ENCODE peak calls at places on chromosomes 4 and X, in seven cellular contexts. J is IMR-90, Q is breast epithelium, U is dorsolateral prefrontal cortex, B is body of pancreas, Y is thyroid gland, O is tibial artery. V is an unnamed sample.

GRCh38 chr4:173056271-173056670 is 112.3 kb upstream of the GALNT7 start:
- DNase-seq in J (no peak), Q (no peak), U (no peak), B (no peak), Y (no peak), O (no peak), V (no peak)

GRCh38 chr4:55078987-55079386 is 46.4 kb downstream of the KDR start:
- DNase-seq in J (peak), Q (no peak), U (no peak), B (peak), Y (no peak), O (peak), V (no peak)

GRCh38 chr4:54330896-54331295 is 101.8 kb downstream of the PDGFRA start:
- DNase-seq in J (no peak), Q (no peak), U (no peak), B (no peak), Y (no peak), O (no peak), V (no peak)

GRCh38 chrX:137550561-137551305 is 15.2 kb upstream of the ZIC3 start:
- DNase-seq in J (no peak), Q (no peak), U (no peak), B (no peak), Y (no peak), O (no peak), V (no peak)

GRCh38 chr4:17707671-17708070 is 73.8 kb downstream of the FAM184B start:
- DNase-seq in J (no peak), Q (no peak), U (no peak), B (no peak), Y (no peak), O (no peak), V (no peak)

GRCh38 chrX:77693594-77693993 is 92.4 kb downstream of the ATRX start:
- DNase-seq in J (no peak), Q (no peak), U (no peak), B (no peak), Y (no peak), O (no peak), V (no peak)

GRCh38 chr4:157314906-157315305 is 94.4 kb downstream of the GRIA2 start:
- DNase-seq in J (no peak), Q (no peak), U (no peak), B (no peak), Y (no peak), O (no peak), V (no peak)

GRCh38 chr4:4502694-4503311 is 39.0 kb downstream of the STX18 start:
- DNase-seq in J (peak), Q (no peak), U (no peak), B (peak), Y (no peak), O (no peak), V (no peak)

GRCh38 chr4:33837043-33837442 is 2407.3 kb downstream of the ARAP2 start:
- DNase-seq in J (peak), Q (no peak), U (no peak), B (no peak), Y (no peak), O (no peak), V (peak)

GRCh38 chr4:185113340-185113739 is 29.7 kb upstream of the SLC25A4 start:
- DNase-seq in J (peak), Q (no peak), U (no peak), B (no peak), Y (no peak), O (no peak), V (no peak)

GRCh38 chrX:118644378-118644777 is 83.0 kb upstream of the IL13RA1 start:
- DNase-seq in J (peak), Q (no peak), U (no peak), B (peak), Y (no peak), O (no peak), V (no peak)

GRCh38 chr4:139898293-139898692 is 232.7 kb downstream of the MGST2 start:
- DNase-seq in J (no peak), Q (no peak), U (no peak), B (no peak), Y (no peak), O (no peak), V (no peak)

GRCh38 chrX:40734956-40735317 is 405 bp downstream of the MED14 start:
- DNase-seq in J (no peak), Q (no peak), U (no peak), B (peak), Y (peak), O (no peak), V (no peak)

GRCh38 chr4:139403457-139403856 is 50.5 kb upstream of the RAB33B start:
- DNase-seq in J (no peak), Q (no peak), U (no peak), B (no peak), Y (no peak), O (no peak), V (no peak)

GRCh38 chr4:86608757-86609375 is 14.8 kb downstream of the PTPN13 start:
- DNase-seq in J (peak), Q (no peak), U (no peak), B (no peak), Y (no peak), O (no peak), V (no peak)

GRCh38 chr4:108940086-108941033 is 177.5 kb upstream of the ETNPPL start:
- DNase-seq in J (peak), Q (no peak), U (no peak), B (no peak), Y (no peak), O (no peak), V (no peak)

GRCh38 chr4:174365018-174365587 is 81.4 kb downstream of the CEP44 start:
- DNase-seq in J (peak), Q (no peak), U (no peak), B (peak), Y (no peak), O (no peak), V (peak)

GRCh38 chr4:151315212-151315886 is 10.1 kb downstream of the SH3D19 start:
- DNase-seq in J (no peak), Q (no peak), U (no peak), B (no peak), Y (peak), O (no peak), V (no peak)

GRCh38 chr4:162761965-162762364 is 404.7 kb downstream of the NAF1 start:
- DNase-seq in J (no peak), Q (no peak), U (no peak), B (no peak), Y (no peak), O (no peak), V (no peak)

GRCh38 chr4:146073517-146073916 is 102.0 kb upstream of the LSM6 start:
- DNase-seq in J (no peak), Q (no peak), U (no peak), B (no peak), Y (no peak), O (no peak), V (no peak)

GRCh38 chr4:1969928-1970723 is 38.6 kb downstream of the NELFA start:
- DNase-seq in J (no peak), Q (no peak), U (no peak), B (no peak), Y (no peak), O (no peak), V (no peak)

GRCh38 chr4:13615162-13615561 is 12.4 kb downstream of the BOD1L1 start:
- DNase-seq in J (no peak), Q (no peak), U (no peak), B (no peak), Y (no peak), O (no peak), V (no peak)

GRCh38 chr4:87073187-87073569 is 138.4 kb downstream of the AFF1 start:
- DNase-seq in J (no peak), Q (no peak), U (no peak), B (no peak), Y (no peak), O (no peak), V (no peak)

GRCh38 chrX:36422368-36422767 is 502.8 kb downstream of the CFAP47 start:
- DNase-seq in J (no peak), Q (no peak), U (no peak), B (no peak), Y (no peak), O (no peak), V (no peak)

GRCh38 chrX:39047174-39047573 is 245.9 kb downstream of the MID1IP1 start:
- DNase-seq in J (no peak), Q (no peak), U (no peak), B (no peak), Y (no peak), O (no peak), V (no peak)

GRCh38 chr4:79977131-79977840 is 95.7 kb downstream of the ANTXR2 start:
- DNase-seq in J (peak), Q (no peak), U (no peak), B (no peak), Y (no peak), O (no peak), V (no peak)

GRCh38 chrX:29024813-29025342 is 437.6 kb downstream of the IL1RAPL1 start:
- DNase-seq in J (peak), Q (no peak), U (no peak), B (no peak), Y (no peak), O (no peak), V (no peak)

GRCh38 chrX:136097871-136098805 is 49.2 kb upstream of the FHL1 start:
- DNase-seq in J (no peak), Q (no peak), U (no peak), B (no peak), Y (no peak), O (no peak), V (no peak)

GRCh38 chrX:16827225-16827624 is 41.0 kb downstream of the TXLNG start:
- DNase-seq in J (peak), Q (no peak), U (no peak), B (no peak), Y (no peak), O (no peak), V (no peak)

GRCh38 chr4:182143822-182144620 is 99.2 kb upstream of the TENM3 start:
- DNase-seq in J (peak), Q (no peak), U (no peak), B (peak), Y (peak), O (no peak), V (peak)

GRCh38 chr4:181018472-181018871 is 1224.7 kb upstream of the TENM3 start:
- DNase-seq in J (no peak), Q (no peak), U (no peak), B (no peak), Y (no peak), O (no peak), V (no peak)

GRCh38 chr4:181017038-181017437 is 1226.2 kb upstream of the TENM3 start:
- DNase-seq in J (no peak), Q (no peak), U (no peak), B (no peak), Y (no peak), O (no peak), V (no peak)

GRCh38 chr4:181018998-181019397 is 1224.2 kb upstream of the TENM3 start:
- DNase-seq in J (no peak), Q (no peak), U (no peak), B (no peak), Y (no peak), O (no peak), V (no peak)
- H3K4me3 ChIP-seq in J (no peak), Q (no peak), U (no peak), B (no peak), Y (no peak), O (no peak), V (no peak)

GRCh38 chrX:124231454-124231853 is 101.0 kb upstream of the TEX13D start:
- DNase-seq in J (no peak), Q (no peak), U (no peak), B (no peak), Y (no peak), O (no peak), V (no peak)

GRCh38 chrX:124230573-124231300 is 101.7 kb upstream of the TEX13D start:
- DNase-seq in J (no peak), Q (no peak), U (no peak), B (no peak), Y (no peak), O (no peak), V (no peak)

GRCh38 chrX:124229374-124229773 is 103.1 kb upstream of the TEX13D start:
- DNase-seq in J (no peak), Q (no peak), U (no peak), B (no peak), Y (no peak), O (no peak), V (no peak)

GRCh38 chrX:124226129-124226528 is 106.3 kb upstream of the TEX13D start:
- DNase-seq in J (no peak), Q (no peak), U (no peak), B (no peak), Y (no peak), O (no peak), V (no peak)

GRCh38 chrX:124228849-124229248 is 103.6 kb upstream of the TEX13D start:
- DNase-seq in J (no peak), Q (no peak), U (no peak), B (no peak), Y (no peak), O (no peak), V (no peak)
- TF ChIP-seq CTCF in J (no peak), Q (no peak), U (no peak), B (no peak), Y (no peak), O (no peak), V (no peak)

GRCh38 chr4:99351487-99351886 is 1.1 kb downstream of the ADH1C start:
- DNase-seq in J (no peak), Q (no peak), U (no peak), B (no peak), Y (no peak), O (no peak), V (no peak)

GRCh38 chr4:99349338-99349737 is 3.2 kb downstream of the ADH1C start:
- DNase-seq in J (no peak), Q (no peak), U (no peak), B (no peak), Y (no peak), O (no peak), V (no peak)

GRCh38 chr4:99356992-99357391 is 4.4 kb upstream of the ADH1C start:
- DNase-seq in J (no peak), Q (no peak), U (no peak), B (no peak), Y (no peak), O (no peak), V (no peak)

DNA sequence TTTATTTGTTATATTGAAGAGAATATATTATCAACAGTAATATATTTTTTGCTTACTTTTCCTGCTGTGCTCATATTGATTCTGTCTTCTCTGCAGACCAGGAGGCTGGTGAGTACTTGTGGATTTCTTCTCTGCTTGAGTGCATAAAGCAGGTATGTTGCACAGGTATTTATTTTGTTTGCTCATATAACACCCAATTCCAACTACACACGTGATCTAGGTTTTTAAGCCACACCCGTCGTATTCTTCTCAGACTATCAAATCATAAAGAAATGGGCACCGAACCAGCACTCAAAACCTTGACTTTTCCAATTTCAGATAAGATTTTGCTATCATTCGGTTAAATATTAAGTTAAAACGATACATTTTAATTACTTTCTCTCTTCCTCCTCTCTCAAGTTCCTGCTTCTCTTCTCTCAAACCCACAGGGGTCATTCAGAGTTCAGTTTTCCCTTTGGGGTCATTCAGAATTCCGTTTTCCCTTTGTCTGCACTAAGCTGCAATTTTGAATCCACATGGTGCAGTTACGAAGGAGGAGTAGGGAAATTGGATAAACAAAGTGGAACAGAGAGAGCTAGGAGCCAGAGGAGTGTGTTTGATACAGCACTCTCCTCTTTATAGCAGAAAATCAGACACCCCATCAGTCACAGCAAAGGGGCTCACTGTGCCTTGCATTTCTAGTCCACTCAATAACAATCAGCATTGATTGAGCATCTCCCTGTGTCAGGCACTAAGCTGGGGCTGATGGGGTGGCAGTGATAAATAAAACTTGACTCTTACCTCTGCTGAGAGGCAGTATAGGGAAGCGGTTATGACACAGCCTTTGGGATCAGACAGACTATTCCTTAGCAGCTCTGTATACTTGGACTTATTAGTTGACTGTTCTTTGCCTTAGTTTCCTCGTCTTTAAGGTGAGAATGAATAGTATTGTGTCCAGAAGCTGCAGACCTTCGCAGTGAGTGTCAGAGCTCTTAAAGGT is at the start of gene ADH1C:
- DNase-seq in J (peak), Q (no peak), U (no peak), B (peak), Y (no peak), O (no peak), V (no peak)
- H3K27ac ChIP-seq in J (peak), Q (peak), U (no peak), B (peak), Y (no peak), O (no peak), V (no peak)

GRCh38 chr4:121769341-121769740 is 4.4 kb upstream of the SMIM43 start:
- DNase-seq in J (no peak), Q (no peak), U (no peak), B (no peak), Y (no peak), O (no peak), V (no peak)

GRCh38 chr4:121765941-121766538 is 1.1 kb upstream of the SMIM43 start:
- DNase-seq in J (no peak), Q (no peak), U (no peak), B (no peak), Y (no peak), O (no peak), V (no peak)

GRCh38 chr4:121764702-121765367 is at the start of gene SMIM43:
- DNase-seq in J (no peak), Q (no peak), U (no peak), B (no peak), Y (peak), O (no peak), V (no peak)

GRCh38 chr4:121764303-121764701 is 662 bp downstream of the SMIM43 start:
- DNase-seq in J (no peak), Q (no peak), U (no peak), B (no peak), Y (no peak), O (no peak), V (no peak)

GRCh38 chr4:121765368-121765705 is 373 bp upstream of the SMIM43 start:
- DNase-seq in J (no peak), Q (no peak), U (no peak), B (no peak), Y (no peak), O (no peak), V (no peak)
- H3K4me3 ChIP-seq in J (peak), Q (no peak), U (peak), B (no peak), Y (peak), O (peak), V (peak)

GRCh38 chr4:165345663-165346417 is 18.4 kb downstream of the MSMO1 start:
- DNase-seq in J (no peak), Q (no peak), U (no peak), B (no peak), Y (no peak), O (no peak), V (no peak)
- TF ChIP-seq CTCF in J (peak), Q (no peak), U (peak), B (no peak), Y (no peak), O (peak), V (peak)

GRCh38 chr4:128757712-128758111 is 51.8 kb upstream of the JADE1 start:
- DNase-seq in J (peak), Q (no peak), U (no peak), B (peak), Y (peak), O (peak), V (no peak)
- H3K27ac ChIP-seq in J (no peak), Q (no peak), U (no peak), B (no peak), Y (peak), O (no peak), V (peak)

DNA sequence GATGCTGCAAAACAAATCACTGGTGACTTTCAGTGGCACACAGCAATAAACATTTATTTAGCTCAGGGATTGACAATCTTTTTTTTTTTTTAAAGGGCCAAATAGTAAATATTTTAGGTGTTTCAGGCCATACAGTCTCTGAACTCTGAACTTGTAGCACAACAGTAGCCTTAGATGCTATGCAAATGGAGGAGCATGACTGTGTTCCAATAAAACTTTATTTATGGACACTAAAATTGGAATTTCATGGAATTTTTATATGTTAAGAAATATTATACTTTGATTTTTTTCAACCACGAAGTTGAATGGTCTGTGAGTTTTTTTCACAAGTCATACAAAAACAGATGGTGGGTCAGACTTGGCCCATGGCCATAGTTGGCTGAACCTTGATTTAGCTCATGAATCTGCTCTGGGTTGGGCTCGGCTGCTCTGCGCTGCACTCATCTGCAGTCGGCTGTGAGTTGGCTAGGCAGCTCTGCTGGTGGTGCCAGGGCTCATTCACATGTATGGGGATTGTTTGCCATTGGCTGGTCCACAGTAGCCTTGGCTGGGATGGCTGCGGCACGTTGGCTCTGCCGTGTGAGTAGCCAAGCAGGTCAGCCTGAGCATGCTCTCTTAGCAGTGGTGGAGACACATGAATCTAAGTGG is 231.7 kb upstream of the PGRMC2 start:
- DNase-seq in J (peak), Q (no peak), U (no peak), B (no peak), Y (peak), O (no peak), V (no peak)
- H3K4me3 ChIP-seq in J (no peak), Q (no peak), U (no peak), B (no peak), Y (no peak), O (no peak), V (no peak)

DNA sequence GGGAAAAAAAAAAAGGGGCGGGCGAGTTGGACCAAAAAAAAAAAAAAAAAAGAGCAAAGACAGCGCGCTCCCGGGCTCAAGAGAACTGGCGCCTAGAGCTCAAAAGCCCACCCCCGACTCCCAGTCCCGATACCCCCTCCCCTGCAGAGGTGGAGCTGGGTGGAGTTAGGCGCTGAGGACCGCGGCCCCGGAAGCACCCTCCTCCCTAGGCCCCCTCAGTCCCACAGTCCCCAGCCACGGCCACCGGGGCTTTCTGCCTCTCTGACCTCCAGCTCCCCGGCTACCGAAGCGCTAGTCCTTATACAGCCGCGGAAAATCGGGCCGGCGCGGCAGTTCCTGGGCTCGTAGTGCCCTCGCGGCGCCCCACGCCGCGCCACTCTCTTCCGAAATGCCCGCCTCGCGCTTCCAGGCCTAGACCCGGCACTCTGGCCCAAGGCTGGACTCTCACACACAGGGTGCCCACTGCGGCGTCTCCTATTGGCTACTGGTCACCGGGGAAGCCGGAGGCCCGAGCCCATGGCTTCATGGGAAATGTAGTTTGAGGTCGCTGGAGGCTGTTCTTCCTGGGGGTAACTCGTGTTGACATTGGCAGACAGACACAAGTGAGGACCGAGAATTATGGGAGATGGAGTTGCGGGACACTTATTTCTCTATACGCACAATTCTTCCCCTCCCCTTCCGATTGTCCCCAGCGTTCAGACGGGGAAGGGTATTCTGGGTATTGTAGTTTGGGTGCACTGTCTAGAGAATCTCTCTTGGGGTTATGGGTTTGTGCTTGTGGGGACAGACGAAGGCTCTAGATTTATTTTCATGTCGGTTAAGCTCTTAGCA is at the start of gene ENOX2:
- DNase-seq in J (peak), Q (peak), U (peak), B (peak), Y (peak), O (peak), V (peak)
- TF ChIP-seq CTCF in J (no peak), Q (peak), U (peak), B (no peak), Y (no peak), O (no peak), V (peak)

V was measured in AG04450.